ENCODE peak calls at places on chromosomes 16 and 17, in seven cellular contexts. Z is osteoblast, D is cardiac muscle cell, L is psoas muscle, B is A549, M is colonic mucosa, R is thyroid gland. S is an unnamed sample. For H3K4me1, the result is how much of the 10 kb centered on the place peaks cover.

GRCh38 chr17:80129006-80129565 is 17.8 kb downstream of the EIF4A3 start:
- DNase-seq in Z (no peak), R (no peak), L (no peak), B (no peak), D (peak), M (no peak), S (no peak)

GRCh38 chr16:74862743-74863244 is 88.2 kb upstream of the FA2H start:
- DNase-seq in M (no peak), L (no peak), Z (peak), B (peak), R (no peak), D (peak), S (no peak)

GRCh38 chr17:64323774-64324173 is 60.7 kb upstream of the TEX2 start:
- DNase-seq in R (no peak), L (no peak), B (no peak), D (no peak), Z (no peak), M (no peak), S (no peak)

GRCh38 chr17:14033166-14033565 is 36.1 kb upstream of the COX10 start:
- DNase-seq in L (no peak), D (no peak), Z (no peak), R (no peak), M (no peak), B (no peak), S (no peak)

GRCh38 chr16:48109496-48109895 is 46.3 kb downstream of the ABCC12 start:
- DNase-seq in R (no peak), D (no peak), M (no peak), Z (peak), L (no peak), B (no peak), S (no peak)

GRCh38 chr16:12092347-12092882 is 115.9 kb downstream of the SNX29 start:
- DNase-seq in M (no peak), B (no peak), R (no peak), Z (peak), D (peak), L (no peak), S (no peak)

GRCh38 chr16:89841275-89841674 is 13.0 kb downstream of the SPIRE2 start:
- DNase-seq in B (no peak), D (no peak), R (no peak), Z (no peak), L (no peak), M (no peak), S (peak)

GRCh38 chr17:67246648-67247415 is 1.8 kb upstream of the HELZ start:
- DNase-seq in M (peak), D (no peak), Z (no peak), R (peak), L (peak), B (peak), S (peak)

GRCh38 chr17:70804161-70804560 is 634.8 kb downstream of the KCNJ2 start:
- DNase-seq in L (no peak), D (no peak), M (no peak), R (peak), Z (peak), B (no peak), S (no peak)

GRCh38 chr16:89581045-89581695 is 5.6 kb downstream of the CPNE7 start:
- DNase-seq in L (no peak), Z (peak), M (no peak), B (peak), R (no peak), D (peak), S (no peak)

GRCh38 chr17:36544320-36545092 is at the start of gene GGNBP2:
- DNase-seq in Z (peak), D (peak), B (peak), R (peak), M (peak), L (peak), S (peak)

GRCh38 chr17:3821101-3821500 is 20.1 kb upstream of the ITGAE start:
- DNase-seq in B (no peak), M (no peak), Z (no peak), L (no peak), D (no peak), R (no peak), S (no peak)

GRCh38 chr17:8994319-8994718 is 27.0 kb upstream of the NTN1 start:
- DNase-seq in L (peak), R (peak), M (peak), B (no peak), D (peak), Z (peak), S (peak)

GRCh38 chr17:40779181-40779909 is 3.0 kb downstream of the KRT27 start:
- DNase-seq in R (peak), Z (no peak), M (no peak), L (no peak), D (no peak), B (peak), S (no peak)

GRCh38 chr16:85656351-85657266 is 32.1 kb downstream of the GINS2 start:
- DNase-seq in M (no peak), B (no peak), L (no peak), R (no peak), D (no peak), Z (peak), S (no peak)

GRCh38 chr17:79399610-79400144 is 211.2 kb downstream of the RBFOX3 start:
- DNase-seq in R (no peak), L (no peak), Z (no peak), M (no peak), B (no peak), D (no peak), S (no peak)

GRCh38 chr17:9676742-9677387 is 31.5 kb downstream of the USP43 start:
- DNase-seq in M (no peak), B (peak), D (no peak), L (no peak), Z (no peak), R (no peak), S (no peak)

GRCh38 chr17:74431568-74432483 is at the start of gene GPRC5C:
- DNase-seq in M (peak), D (peak), L (peak), R (peak), Z (peak), B (peak), S (peak)

GRCh38 chr17:79842656-79843474 is 3.6 kb upstream of the CBX4 start:
- DNase-seq in D (peak), Z (peak), M (peak), B (no peak), R (peak), L (no peak), S (peak)

GRCh38 chr17:68101992-68102758 is 66.6 kb downstream of the KPNA2 start:
- DNase-seq in Z (no peak), B (no peak), L (no peak), R (peak), D (no peak), M (peak), S (peak)

GRCh38 chr17:74361613-74362391 is at the start of gene BTBD17:
- DNase-seq in R (peak), B (peak), Z (peak), L (peak), M (peak), D (peak), S (no peak)

GRCh38 chr16:12091569-12092346 is 115.2 kb downstream of the SNX29 start:
- DNase-seq in L (no peak), R (no peak), D (no peak), M (no peak), Z (no peak), B (no peak), S (no peak)

GRCh38 chr16:1909661-1910231 is 8.5 kb downstream of the HS3ST6 start:
- DNase-seq in B (no peak), D (no peak), M (peak), R (no peak), Z (peak), L (no peak), S (no peak)

GRCh38 chr17:70407501-70407900 is 238.2 kb downstream of the KCNJ2 start:
- DNase-seq in M (no peak), B (no peak), D (peak), L (no peak), R (no peak), Z (no peak), S (no peak)

GRCh38 chr16:12509121-12509520 is 294.6 kb downstream of the CPPED1 start:
- DNase-seq in D (no peak), L (no peak), B (no peak), Z (no peak), M (no peak), R (no peak), S (no peak)

GRCh38 chr16:11637320-11637719 is 30.9 kb upstream of the SNN start:
- DNase-seq in M (no peak), D (no peak), Z (no peak), B (no peak), R (no peak), L (no peak), S (no peak)

GRCh38 chr16:85696761-85697160 is 8.0 kb upstream of the GINS2 start:
- DNase-seq in Z (peak), R (no peak), B (no peak), D (no peak), L (no peak), M (no peak), S (no peak)

DNA sequence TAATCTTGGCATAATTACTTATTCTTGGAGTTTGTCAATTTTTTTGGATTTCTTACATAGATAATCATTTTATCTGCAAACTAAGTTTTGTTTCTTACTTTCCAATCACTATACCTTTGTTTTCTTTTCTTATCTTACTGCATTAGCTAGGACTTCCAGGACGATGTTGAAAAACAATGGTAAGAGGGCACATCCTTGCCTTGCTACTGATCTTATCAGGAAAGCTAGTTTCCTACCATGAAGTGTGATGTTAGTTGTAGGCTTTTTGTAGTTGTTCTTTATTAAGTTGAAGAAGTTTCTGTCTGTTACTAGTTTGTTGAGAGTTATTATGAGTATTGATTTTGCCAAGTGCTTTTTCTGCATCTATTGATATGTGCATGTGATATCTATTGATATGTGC is 31.0 kb downstream of the CDH13 start:
- DNase-seq in M (no peak), B (no peak), L (no peak), D (no peak), Z (no peak), R (no peak), S (no peak)
- H3K4me1 ChIP-seq in M (under half), B (under half), L (half or more), D (under half), Z (half or more), R (under half), S (half or more)

GRCh38 chr16:57798953-57799618 is 3.2 kb downstream of the KIFC3 start:
- DNase-seq in M (no peak), L (no peak), B (no peak), R (no peak), D (no peak), Z (no peak), S (no peak)
- H3K27ac ChIP-seq in M (no peak), L (no peak), B (peak), R (peak), D (no peak), Z (no peak), S (no peak)

GRCh38 chr17:15368605-15369004 is 27.2 kb upstream of the TEKT3 start:
- DNase-seq in R (no peak), L (no peak), D (no peak), Z (no peak), B (no peak), M (no peak), S (no peak)

GRCh38 chr17:15377608-15378007 is 36.2 kb upstream of the TEKT3 start:
- DNase-seq in Z (peak), L (no peak), M (no peak), R (no peak), B (no peak), D (peak), S (no peak)

GRCh38 chr17:15377200-15377599 is 35.8 kb upstream of the TEKT3 start:
- DNase-seq in D (peak), L (no peak), B (no peak), M (no peak), Z (peak), R (no peak), S (no peak)

DNA sequence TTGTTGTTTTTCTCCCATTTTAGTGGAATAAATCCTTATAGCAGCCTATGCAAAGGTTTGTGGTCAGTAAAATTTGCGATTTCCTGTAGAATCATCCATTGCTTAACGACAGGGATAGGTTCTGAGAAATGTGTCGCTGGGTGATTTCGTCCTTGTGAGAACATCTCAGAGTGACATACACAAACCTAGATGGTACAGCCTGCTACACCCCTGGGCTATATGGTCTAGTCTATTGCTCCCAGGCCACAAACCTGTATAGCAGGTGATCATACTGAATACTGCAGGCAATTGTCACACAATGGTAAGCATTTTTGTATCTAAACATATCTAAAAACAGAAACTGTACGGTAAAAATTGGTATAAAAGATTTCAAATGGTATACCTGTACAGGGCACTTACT is 30.3 kb upstream of the TEKT3 start:
- DNase-seq in B (no peak), R (no peak), D (no peak), Z (no peak), M (no peak), L (no peak), S (no peak)
- H3K4me1 ChIP-seq in B (under half), R (under half), D (under half), Z (under half), M (under half), L (under half), S (under half)

DNA sequence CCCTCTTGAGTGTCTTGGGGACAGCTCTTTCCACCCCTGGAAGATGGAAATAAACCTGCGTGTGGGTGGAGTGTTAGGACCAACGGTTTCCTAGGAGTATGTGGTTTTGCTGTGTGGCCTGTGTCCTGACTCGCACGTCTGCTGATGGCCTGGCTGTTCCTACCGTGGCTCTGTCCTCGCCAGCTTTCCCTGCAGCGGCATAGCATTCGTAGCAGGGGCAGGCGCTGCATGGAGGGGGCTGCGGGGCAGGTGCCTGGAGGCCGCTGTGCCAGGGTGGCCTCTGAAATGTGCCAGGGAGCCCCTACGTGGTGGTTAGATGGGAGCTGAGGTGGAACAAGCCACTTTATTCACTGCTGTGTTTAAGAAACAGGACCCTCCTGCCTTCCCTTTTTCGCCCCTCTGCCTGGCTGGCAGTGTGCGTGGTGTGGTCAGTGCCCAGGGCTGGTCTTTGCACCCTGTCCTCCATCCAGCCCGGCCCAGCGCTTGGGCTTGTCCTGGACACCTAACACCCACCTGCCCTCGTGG is 10.6 kb downstream of the SLC16A3 start:
- DNase-seq in Z (peak), L (peak), D (no peak), M (no peak), R (peak), B (no peak), S (no peak)
- H3K27ac ChIP-seq in Z (no peak), L (peak), D (peak), M (peak), R (peak), B (peak), S (peak)

GRCh38 chr17:29603109-29603674 is 10.3 kb downstream of the ANKRD13B start:
- DNase-seq in B (no peak), R (no peak), D (no peak), Z (no peak), L (no peak), M (no peak), S (no peak)
- H3K4me1 ChIP-seq in B (under half), R (under half), D (under half), Z (under half), L (under half), M (under half), S (under half)

GRCh38 chr17:18378205-18378505 is 577 bp downstream of the EVPLL start:
- DNase-seq in B (no peak), M (no peak), Z (no peak), D (no peak), R (no peak), L (no peak), S (no peak)
- H3K27ac ChIP-seq in B (peak), M (no peak), Z (no peak), D (no peak), R (peak), L (no peak), S (no peak)

DNA sequence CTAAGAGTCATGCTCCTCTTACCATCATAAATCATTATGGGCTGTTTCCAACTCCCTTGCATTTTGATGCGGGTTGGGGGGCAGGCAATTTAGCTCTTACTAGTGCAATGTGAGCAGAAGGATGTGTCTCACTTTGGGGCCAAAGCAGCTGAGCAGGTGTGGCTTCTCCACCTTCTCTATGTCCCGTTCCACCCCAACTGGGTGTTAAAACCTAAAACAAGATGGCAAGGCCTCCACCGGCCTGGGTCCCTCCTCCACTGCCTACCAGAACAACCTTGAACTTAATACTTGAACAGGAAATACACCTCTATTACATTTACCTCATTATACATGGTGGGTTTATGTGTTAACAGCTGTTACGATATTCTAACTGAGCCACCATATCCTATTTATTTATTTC is 52.8 kb downstream of the TOX3 start:
- DNase-seq in M (no peak), B (no peak), R (no peak), L (no peak), Z (no peak), D (no peak), S (no peak)
- H3K4me1 ChIP-seq in M (under half), B (under half), R (under half), L (under half), Z (under half), D (under half), S (under half)

GRCh38 chr17:1422907-1423306 is 22.9 kb upstream of the YWHAE start:
- DNase-seq in M (no peak), L (no peak), R (peak), B (peak), Z (peak), D (peak), S (no peak)
- H3K27ac ChIP-seq in M (no peak), L (peak), R (peak), B (no peak), Z (peak), D (peak), S (no peak)

DNA sequence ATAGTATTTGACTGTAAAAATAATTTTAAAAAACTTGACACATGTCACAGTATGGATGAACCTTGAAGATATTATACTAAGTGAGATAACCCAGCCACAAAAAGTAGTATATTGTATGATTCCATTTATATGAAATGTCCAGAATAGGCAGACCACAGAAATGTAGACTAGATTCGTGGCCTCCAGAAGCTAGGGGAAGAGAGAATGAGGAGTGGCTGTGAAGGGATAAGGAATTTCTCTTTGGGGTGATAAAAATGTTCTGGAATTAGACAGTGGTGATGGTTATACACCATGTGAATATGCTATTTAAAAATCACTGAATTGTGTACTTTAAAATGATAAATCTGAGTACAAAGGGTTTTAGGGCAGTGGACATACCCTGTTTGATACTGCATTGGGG is 253.1 kb upstream of the DYNLRB2 start:
- DNase-seq in M (no peak), D (no peak), R (no peak), B (no peak), Z (no peak), L (no peak), S (no peak)
- H3K4me1 ChIP-seq in M (under half), D (under half), R (under half), B (under half), Z (under half), L (under half), S (under half)